ENCODE peak calls at places on chromosomes 4 and X, in nine cellular contexts. P is K562; N is GM19239; K is A673; L is tibial artery; J is lower leg skin; C is activated CD4-positive, alpha-beta T cell treated with anti-CD3 and anti-CD28 coated beads, Interleukin-2, amount 10 ng/mL, durations not matched to agents 7 days and 5 days; Z is IMR-90; I is lower lobe of right lung. R is an unnamed sample.

GRCh38 chr4:79917246-79917645 is 155.8 kb downstream of the ANTXR2 start:
- DNase-seq in P (peak), N (peak), K (peak), L (no peak), J (no peak), C (peak), Z (peak), I (no peak), R (peak)

GRCh38 chr4:67635331-67635730 is 65.6 kb downstream of the UBA6 start:
- DNase-seq in P (no peak), N (no peak), K (no peak), L (no peak), J (no peak), C (no peak), Z (no peak), I (no peak), R (no peak)

GRCh38 chr4:71553605-71554004 is 214.8 kb downstream of the SLC4A4 start:
- DNase-seq in P (peak), N (no peak), K (peak), L (no peak), J (no peak), C (no peak), Z (peak), I (no peak), R (no peak)

GRCh38 chrX:113192418-113192817 is 351.8 kb upstream of the AMOT start:
- DNase-seq in P (no peak), N (no peak), K (no peak), L (no peak), J (no peak), C (no peak), Z (no peak), I (no peak), R (no peak)

GRCh38 chrX:45769919-45770582 is 569.4 kb upstream of the DIPK2B start:
- DNase-seq in P (peak), N (peak), K (peak), L (peak), J (peak), C (peak), Z (peak), I (peak), R (peak)

GRCh38 chr4:15907430-15907829 is 31.1 kb downstream of the FGFBP1 start:
- DNase-seq in P (no peak), N (no peak), K (no peak), L (no peak), J (no peak), C (no peak), Z (no peak), I (no peak), R (no peak)

GRCh38 chr4:141686146-141686775 is 49.9 kb downstream of the IL15 start:
- DNase-seq in P (no peak), N (no peak), K (peak), L (no peak), J (no peak), C (no peak), Z (peak), I (no peak), R (peak)

GRCh38 chr4:3766207-3766790 is at the start of gene ADRA2C:
- DNase-seq in P (peak), N (peak), K (peak), L (no peak), J (no peak), C (no peak), Z (no peak), I (no peak), R (peak)

GRCh38 chr4:1236103-1236641 is 12.8 kb downstream of the CTBP1 start:
- DNase-seq in P (no peak), N (no peak), K (no peak), L (no peak), J (no peak), C (no peak), Z (no peak), I (peak), R (no peak)

GRCh38 chrX:48919360-48919821 is 567 bp upstream of the PIM2 start:
- DNase-seq in P (no peak), N (no peak), K (no peak), L (no peak), J (no peak), C (peak), Z (no peak), I (no peak), R (no peak)

GRCh38 chr4:25580633-25581467 is 74.8 kb upstream of the SLC34A2 start:
- DNase-seq in P (no peak), N (no peak), K (no peak), L (no peak), J (no peak), C (no peak), Z (no peak), I (no peak), R (no peak)

GRCh38 chrX:110257889-110258288 is 60.0 kb downstream of the AMMECR1 start:
- DNase-seq in P (no peak), N (no peak), K (no peak), L (no peak), J (no peak), C (no peak), Z (no peak), I (no peak), R (no peak)